ENCODE peak calls at places on chromosomes 4 and X, in nine cellular contexts. J is IMR-90, B is progenitor cell of endocrine pancreas, F is tibial artery, Z is type B pancreatic cell, H is HFF-Myc, X is foreskin fibroblast, S is MM.1S, P is fibroblast of pulmonary artery. U is an unnamed sample.

GRCh38 chr4:3249681-3250437 is 900 bp downstream of the MSANTD1 start:
- DNase-seq in J (no peak), B (no peak), F (no peak), Z (no peak), H (no peak), X (no peak), S (no peak), P (no peak), U (no peak)

GRCh38 chr4:75696036-75696435 is 22.8 kb upstream of the G3BP2 start:
- DNase-seq in J (no peak), B (no peak), F (no peak), Z (no peak), H (no peak), X (no peak), S (no peak), P (no peak), U (no peak)

GRCh38 chr4:40969499-40969898 is 219.7 kb downstream of the NSUN7 start:
- DNase-seq in J (no peak), B (no peak), F (no peak), Z (no peak), H (no peak), X (no peak), S (no peak), P (no peak), U (no peak)

GRCh38 chr4:2254665-2255500 is 7.0 kb downstream of the MXD4 start:
- DNase-seq in J (no peak), B (no peak), F (peak; percentile 62), Z (no peak), H (no peak), X (no peak), S (no peak), P (no peak), U (peak; percentile 32)

GRCh38 chrX:13938053-13938765 is 91.5 kb downstream of the GEMIN8 start:
- DNase-seq in J (peak; percentile 2), B (peak; percentile 27), F (no peak), Z (peak; percentile 70), H (no peak), X (no peak), S (peak; percentile 14), P (peak; percentile 2), U (peak; percentile 39)

GRCh38 chr4:59712474-59712873 is 1487.7 kb upstream of the ADGRL3 start:
- DNase-seq in J (no peak), B (no peak), F (no peak), Z (no peak), H (no peak), X (no peak), S (no peak), P (no peak), U (no peak)

GRCh38 chr4:145703850-145704528 is 24.0 kb downstream of the C4orf51 start:
- DNase-seq in J (no peak), B (no peak), F (no peak), Z (no peak), H (no peak), X (no peak), S (no peak), P (no peak), U (no peak)

GRCh38 chrX:46140272-46140671 is 404.9 kb downstream of the ZNF674 start:
- DNase-seq in J (no peak), B (no peak), F (no peak), Z (no peak), H (no peak), X (peak; percentile 4), S (no peak), P (peak; percentile 19), U (no peak)

GRCh38 chrX:26208012-26208411 is 8.0 kb upstream of the MAGEB5 start:
- DNase-seq in J (no peak), B (no peak), F (no peak), Z (no peak), H (no peak), X (no peak), S (no peak), P (no peak), U (no peak)

GRCh38 chr4:74821541-74821940 is 27.2 kb upstream of the BTC start:
- DNase-seq in J (no peak), B (no peak), F (no peak), Z (no peak), H (no peak), X (no peak), S (no peak), P (no peak), U (no peak)

GRCh38 chr4:137635596-137635995 is 103.3 kb upstream of the PCDH18 start:
- DNase-seq in J (no peak), B (no peak), F (no peak), Z (no peak), H (no peak), X (no peak), S (no peak), P (peak; percentile 62), U (no peak)

GRCh38 chr4:47054130-47054529 is 22.8 kb downstream of the GABRB1 start:
- DNase-seq in J (no peak), B (no peak), F (no peak), Z (no peak), H (no peak), X (no peak), S (no peak), P (no peak), U (no peak)

GRCh38 chr4:77619408-77619807 is 13.8 kb downstream of the CXCL13 start:
- DNase-seq in J (no peak), B (no peak), F (no peak), Z (no peak), H (no peak), X (no peak), S (peak; percentile 29), P (no peak), U (no peak)

GRCh38 chr4:183289688-183290087 is 30.4 kb downstream of the CLDN22 start:
- DNase-seq in J (no peak), B (no peak), F (no peak), Z (no peak), H (no peak), X (no peak), S (no peak), P (no peak), U (no peak)

GRCh38 chr4:25440478-25441030 is 63.5 kb downstream of the ANAPC4 start:
- DNase-seq in J (no peak), B (no peak), F (peak; percentile 57), Z (no peak), H (no peak), X (no peak), S (no peak), P (peak; percentile 82), U (no peak)

GRCh38 chr4:38511702-38512101 is 152.3 kb upstream of the KLF3 start:
- DNase-seq in J (no peak), B (no peak), F (no peak), Z (no peak), H (no peak), X (no peak), S (no peak), P (no peak), U (no peak)

GRCh38 chr4:48195853-48196252 is 61.8 kb upstream of the TXK start:
- DNase-seq in J (no peak), B (no peak), F (no peak), Z (no peak), H (no peak), X (no peak), S (no peak), P (no peak), U (no peak)

DNA sequence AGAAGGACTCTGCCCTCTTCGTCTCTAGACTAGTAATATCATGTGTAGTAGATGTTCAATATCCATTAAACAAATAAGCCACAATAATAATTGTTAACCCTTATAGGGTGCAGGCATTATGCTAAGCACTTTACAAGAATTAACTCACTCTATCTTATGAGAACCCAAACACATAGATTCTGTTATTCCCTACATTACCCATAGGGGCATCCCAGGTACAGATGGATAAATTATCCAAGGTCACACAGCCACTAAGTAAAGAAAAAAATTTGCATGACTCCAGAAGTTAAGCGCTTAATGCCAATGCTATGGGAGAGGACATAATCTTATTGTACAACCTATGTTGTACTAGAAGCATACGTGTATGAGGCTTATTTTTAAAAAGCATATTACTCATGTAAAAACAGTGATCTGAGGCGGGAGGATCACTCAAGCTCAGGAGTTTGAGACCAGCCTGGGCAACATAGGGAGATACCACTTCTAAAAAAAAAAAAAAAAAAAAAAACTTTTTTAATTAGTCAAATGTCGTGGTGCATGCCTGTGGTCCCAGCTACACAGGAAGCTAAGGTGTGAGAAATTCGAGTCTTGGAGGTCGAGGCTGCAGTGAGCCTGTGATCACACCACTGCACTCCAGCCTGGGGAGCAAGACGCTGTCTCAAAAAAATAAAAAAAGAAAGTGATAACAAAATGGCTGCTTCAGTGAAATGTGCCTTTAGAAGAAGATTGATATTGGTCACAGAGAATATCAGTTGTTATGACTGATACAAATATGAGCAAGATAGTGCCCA is 13.6 kb downstream of the LDB2 start:
- DNase-seq in J (no peak), B (no peak), F (no peak), Z (no peak), H (no peak), X (no peak), S (no peak), P (no peak), U (no peak)
- TF ChIP-seq CTCF in J (peak; percentile 4), B (peak; percentile 31), F (no peak), Z (peak; percentile 52), H (peak; percentile 9), X (no peak), S (no peak), P (no peak), U (peak; percentile 33)

DNA sequence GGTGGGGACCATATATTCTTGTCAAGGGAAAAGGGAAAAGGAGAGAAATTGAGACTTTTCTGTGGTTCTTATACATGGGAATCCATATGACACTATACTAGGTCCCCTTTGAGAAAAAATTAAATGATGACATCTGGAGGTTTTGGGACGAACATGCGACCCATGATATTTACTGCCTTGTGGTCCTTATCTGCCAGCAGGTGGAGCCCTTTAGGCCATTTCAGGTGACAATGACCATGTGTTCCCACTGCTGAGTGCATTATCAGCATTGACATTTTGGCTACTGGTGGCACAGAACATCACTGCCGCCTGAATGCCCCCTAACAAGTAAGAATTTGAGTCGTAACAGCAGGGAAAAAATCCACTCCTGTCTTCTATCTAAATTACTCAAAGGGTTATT is 843.4 kb downstream of the FSTL5 start:
- DNase-seq in J (no peak), B (no peak), F (no peak), Z (no peak), H (no peak), X (no peak), S (peak; percentile 45), P (peak; percentile 0), U (no peak)
- TF ChIP-seq CTCF in J (peak; percentile 9), B (peak; percentile 53), F (no peak), Z (peak; percentile 64), H (peak; percentile 17), X (peak; percentile 26), S (peak; percentile 59), P (no peak), U (no peak)

GRCh38 chr4:95693594-95693993 is 144.8 kb upstream of the UNC5C start:
- DNase-seq in J (peak; percentile 0), B (no peak), F (no peak), Z (no peak), H (no peak), X (no peak), S (peak; percentile 16), P (peak; percentile 68), U (no peak)
- TF ChIP-seq CTCF in J (no peak), B (no peak), F (no peak), Z (peak; percentile 33), H (no peak), X (no peak), S (no peak), P (peak; percentile 54), U (no peak)

DNA sequence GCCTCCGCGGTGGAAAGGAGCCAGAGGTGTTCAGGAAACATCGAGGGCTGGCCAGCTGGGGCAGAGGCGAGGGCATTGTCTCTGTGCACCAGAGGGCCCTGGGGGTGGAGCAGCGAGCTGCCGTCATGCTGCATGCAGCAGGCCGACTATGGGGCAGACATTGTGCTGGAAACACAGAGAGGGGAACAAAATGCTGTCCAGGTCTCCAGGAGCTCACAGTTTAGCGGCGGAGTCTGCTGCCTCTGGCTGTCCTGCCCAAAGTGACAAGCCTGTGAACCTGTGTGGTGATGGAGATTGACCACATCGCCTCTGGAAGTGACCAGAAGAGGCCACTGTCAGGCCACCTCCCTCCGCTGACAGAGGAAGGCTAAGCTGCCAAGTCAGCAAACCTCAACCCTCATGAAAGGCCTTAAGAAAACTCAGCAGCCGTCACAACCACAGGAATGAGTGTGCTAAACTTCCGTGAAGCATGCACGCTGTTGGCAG is 20.1 kb upstream of the SASH3 start:
- DNase-seq in J (peak; percentile 83), B (no peak), F (no peak), Z (no peak), H (no peak), X (peak; percentile 48), S (peak; percentile 96), P (peak; percentile 81), U (no peak)
- TF ChIP-seq CTCF in J (peak; percentile 17), B (no peak), F (no peak), Z (no peak), H (no peak), X (no peak), S (peak; percentile 54), P (no peak), U (no peak)

U was measured in mesothelial cell of epicardium.